ENCODE peak calls at places on chromosome 12, in nine cellular contexts. C is H54, M is IMR-90, K is ovary, H is right lobe of liver, Z is gastrocnemius medialis, O is spleen, S is NB4, V is tibial nerve. W is an unnamed sample.

GRCh38 chr12:56220611-56221232 is 1.0 kb downstream of the RNF41 start:
- DNase-seq in M (peak), S (peak), C (no peak), V (no peak), O (no peak), K (no peak), H (no peak), Z (no peak), W (peak)

GRCh38 chr12:24996102-24996797 is 47.3 kb upstream of the BCAT1 start:
- DNase-seq in S (no peak), H (no peak), O (no peak), M (no peak), C (no peak), V (no peak), K (no peak), Z (no peak), W (no peak)

GRCh38 chr12:116969615-116970575 is 59.1 kb downstream of the FBXW8 start:
- DNase-seq in C (no peak), M (no peak), O (no peak), H (no peak), V (no peak), K (peak), Z (peak), S (no peak), W (no peak)

GRCh38 chr12:114275937-114276785 is 129.8 kb downstream of the TBX5 start:
- DNase-seq in C (no peak), V (no peak), S (no peak), K (no peak), Z (no peak), H (no peak), M (peak), O (no peak), W (no peak)

GRCh38 chr12:70659077-70659606 is 21.9 kb upstream of the PTPRB start:
- DNase-seq in V (no peak), Z (no peak), K (no peak), M (no peak), S (no peak), O (no peak), H (no peak), C (no peak), W (no peak)

GRCh38 chr12:95224202-95225170 is 6.9 kb downstream of the VEZT start:
- DNase-seq in S (no peak), O (no peak), M (peak), K (no peak), C (peak), Z (no peak), H (no peak), V (no peak), W (peak)

GRCh38 chr12:124608451-124608870 is 41.0 kb upstream of the NCOR2 start:
- DNase-seq in S (peak), Z (no peak), H (no peak), K (no peak), V (no peak), O (no peak), C (no peak), M (no peak), W (no peak)

GRCh38 chr12:79691299-79692248 is 810 bp upstream of the PAWR start:
- DNase-seq in O (no peak), H (no peak), Z (no peak), C (peak), V (no peak), S (no peak), K (no peak), M (peak), W (peak)

GRCh38 chr12:24709201-24709600 is 239.7 kb downstream of the BCAT1 start:
- DNase-seq in Z (no peak), M (peak), H (no peak), C (no peak), V (no peak), O (no peak), K (no peak), S (no peak), W (no peak)

GRCh38 chr12:34390171-34390841 is 368.0 kb downstream of the ALG10 start:
- DNase-seq in V (no peak), S (no peak), C (no peak), H (no peak), Z (no peak), K (no peak), M (no peak), O (peak), W (no peak)

GRCh38 chr12:26124491-26125450 is at the start of gene BHLHE41:
- DNase-seq in V (peak), C (no peak), S (peak), O (peak), H (peak), M (peak), K (peak), Z (peak), W (no peak)

GRCh38 chr12:124568431-124569374 is 1.3 kb upstream of the NCOR2 start:
- DNase-seq in K (peak), O (no peak), H (peak), C (peak), Z (peak), S (peak), V (peak), M (peak), W (peak)

GRCh38 chr12:105355752-105356151 is 25.3 kb downstream of the C12orf75 start:
- DNase-seq in K (no peak), V (no peak), C (no peak), S (no peak), M (peak), Z (no peak), O (no peak), H (no peak), W (no peak)

GRCh38 chr12:14396071-14396470 is 30.6 kb downstream of the ATF7IP start:
- DNase-seq in S (peak), Z (no peak), K (no peak), O (no peak), M (peak), C (no peak), H (no peak), V (no peak), W (no peak)

GRCh38 chr12:84701041-84701440 is 211.6 kb downstream of the SLC6A15 start:
- DNase-seq in M (no peak), Z (no peak), C (no peak), H (no peak), S (no peak), O (no peak), V (no peak), K (no peak), W (no peak)

GRCh38 chr12:19304149-19304780 is 135.0 kb upstream of the AEBP2 start:
- DNase-seq in H (no peak), K (no peak), Z (no peak), S (no peak), M (no peak), O (no peak), C (no peak), V (no peak), W (no peak)

GRCh38 chr12:52444647-52445595 is 7.0 kb downstream of the KRT6B start:
- DNase-seq in O (no peak), Z (no peak), K (no peak), S (no peak), H (no peak), C (no peak), V (no peak), M (no peak), W (no peak)

GRCh38 chr12:29778531-29778930 is 5.2 kb downstream of the TMTC1 start:
- DNase-seq in H (no peak), Z (no peak), C (no peak), O (no peak), S (no peak), V (no peak), K (no peak), M (no peak), W (no peak)

GRCh38 chr12:78778339-78778738 is 86.2 kb upstream of the SYT1 start:
- DNase-seq in C (no peak), S (no peak), M (no peak), Z (no peak), O (no peak), K (no peak), V (no peak), H (no peak), W (no peak)

GRCh38 chr12:116152268-116152667 is 125.2 kb downstream of the MED13L start:
- DNase-seq in Z (no peak), K (no peak), O (no peak), C (no peak), V (no peak), H (no peak), S (no peak), M (peak), W (no peak)

GRCh38 chr12:82931349-82932116 is 244.8 kb downstream of the TMTC2 start:
- DNase-seq in M (no peak), V (no peak), K (no peak), H (no peak), Z (no peak), C (no peak), S (no peak), O (no peak), W (no peak)

GRCh38 chr12:91630906-91631305 is 448.3 kb upstream of the DCN start:
- DNase-seq in V (no peak), H (no peak), M (no peak), C (no peak), S (peak), K (no peak), Z (no peak), O (no peak), W (no peak)

GRCh38 chr12:92208613-92209121 is 63.0 kb upstream of the BTG1 start:
- DNase-seq in O (no peak), K (no peak), S (peak), C (peak), H (no peak), M (peak), V (no peak), Z (no peak), W (no peak)

GRCh38 chr12:52217223-52217622 is 15.8 kb upstream of the KRT7 start:
- DNase-seq in C (no peak), Z (peak), M (no peak), O (peak), V (no peak), S (no peak), K (peak), H (peak), W (no peak)

GRCh38 chr12:114673169-114673833 is 10.7 kb downstream of the TBX3 start:
- DNase-seq in Z (peak), M (peak), C (no peak), S (no peak), H (no peak), K (peak), O (no peak), V (no peak), W (no peak)

GRCh38 chr12:4030938-4031702 is 157.9 kb upstream of the PARP11 start:
- DNase-seq in H (peak), Z (peak), S (peak), O (peak), M (peak), C (peak), K (peak), V (peak), W (peak)
- TF ChIP-seq POLR2A in H (peak), Z (peak), S (no peak), O (no peak), M (peak), C (no peak), K (no peak), V (peak), W (no peak)

GRCh38 chr12:53624453-53624852 is 1.7 kb downstream of the ATF7 start:
- DNase-seq in O (no peak), S (peak), H (no peak), K (no peak), C (no peak), V (no peak), M (peak), Z (no peak), W (peak)

GRCh38 chr12:53626702-53627169 is 554 bp upstream of the ATF7 start:
- DNase-seq in M (no peak), C (no peak), S (no peak), H (no peak), O (no peak), Z (no peak), K (no peak), V (no peak), W (no peak)

GRCh38 chr12:53624956-53625355 is 1.2 kb downstream of the ATF7 start:
- DNase-seq in H (no peak), S (peak), M (no peak), C (no peak), V (no peak), O (no peak), Z (no peak), K (no peak), W (peak)

GRCh38 chr12:53625946-53626701 is at the start of gene ATF7:
- DNase-seq in K (peak), V (peak), S (peak), Z (peak), M (peak), H (peak), C (peak), O (peak), W (peak)

GRCh38 chr12:53625373-53625945 is 723 bp downstream of the ATF7 start:
- DNase-seq in M (no peak), V (no peak), H (no peak), K (no peak), O (no peak), S (no peak), C (no peak), Z (no peak), W (no peak)
- TF ChIP-seq POLR2A in M (no peak), V (no peak), H (no peak), K (no peak), O (no peak), S (no peak), C (no peak), Z (no peak), W (no peak)

DNA sequence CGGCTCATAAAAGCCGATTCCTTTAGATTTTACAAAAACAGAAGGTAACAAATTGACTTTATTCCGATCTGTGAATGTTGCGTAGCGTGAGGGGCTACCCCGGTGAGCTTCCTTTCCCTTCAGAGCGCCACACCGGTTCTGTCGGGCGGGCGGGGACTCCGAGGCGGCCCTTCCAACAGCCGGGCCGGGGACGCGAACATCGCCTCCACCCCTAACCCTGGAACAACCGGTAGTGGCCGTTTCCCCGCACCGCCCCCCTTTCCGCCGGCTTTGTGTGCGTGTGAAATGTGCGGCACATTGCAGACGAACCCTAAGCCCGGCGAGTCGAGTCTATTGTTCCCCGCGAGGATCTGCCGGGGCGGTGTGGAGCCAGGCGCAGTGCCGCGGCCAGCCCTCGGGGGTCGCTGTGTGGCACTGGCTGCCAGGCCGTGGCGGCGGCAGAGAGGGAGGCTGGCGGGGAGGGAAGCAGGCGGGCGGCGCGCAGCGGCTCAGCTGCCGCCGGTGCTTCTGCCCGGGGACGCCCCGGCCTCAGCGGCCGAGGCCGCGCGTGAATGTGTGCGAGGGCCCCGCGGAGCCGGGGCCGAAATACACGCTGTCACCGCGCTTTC is 777 bp upstream of the ARID2 start:
- DNase-seq in V (peak), M (peak), C (peak), S (peak), H (peak), O (peak), K (peak), Z (peak), W (peak)
- TF ChIP-seq POLR2A in V (peak), M (peak), C (peak), S (peak), H (peak), O (peak), K (peak), Z (peak), W (peak)

GRCh38 chr12:53675701-53676607 is at the start of gene ATP5MC2:
- DNase-seq in H (peak), K (peak), M (peak), C (peak), O (peak), S (peak), V (peak), Z (peak), W (peak)
- TF ChIP-seq POLR2A in H (peak), K (peak), M (peak), C (peak), O (no peak), S (peak), V (peak), Z (peak), W (peak)

GRCh38 chr12:6935551-6936377 is 7.9 kb upstream of the RNU7-1 start:
- DNase-seq in C (no peak), S (no peak), V (no peak), K (peak), H (no peak), Z (no peak), M (no peak), O (no peak), W (no peak)

GRCh38 chr12:6937481-6938352 is 5.9 kb upstream of the RNU7-1 start:
- DNase-seq in S (peak), M (peak), Z (peak), K (peak), H (peak), V (peak), C (no peak), O (peak), W (peak)

GRCh38 chr12:6935221-6935550 is 7.4 kb downstream of the ATN1 start:
- DNase-seq in V (no peak), Z (no peak), M (no peak), S (no peak), C (no peak), H (no peak), K (no peak), O (no peak), W (no peak)

GRCh38 chr12:6936378-6936638 is 7.3 kb upstream of the RNU7-1 start:
- DNase-seq in V (no peak), K (no peak), S (no peak), Z (no peak), H (no peak), O (no peak), C (no peak), M (no peak), W (no peak)

DNA sequence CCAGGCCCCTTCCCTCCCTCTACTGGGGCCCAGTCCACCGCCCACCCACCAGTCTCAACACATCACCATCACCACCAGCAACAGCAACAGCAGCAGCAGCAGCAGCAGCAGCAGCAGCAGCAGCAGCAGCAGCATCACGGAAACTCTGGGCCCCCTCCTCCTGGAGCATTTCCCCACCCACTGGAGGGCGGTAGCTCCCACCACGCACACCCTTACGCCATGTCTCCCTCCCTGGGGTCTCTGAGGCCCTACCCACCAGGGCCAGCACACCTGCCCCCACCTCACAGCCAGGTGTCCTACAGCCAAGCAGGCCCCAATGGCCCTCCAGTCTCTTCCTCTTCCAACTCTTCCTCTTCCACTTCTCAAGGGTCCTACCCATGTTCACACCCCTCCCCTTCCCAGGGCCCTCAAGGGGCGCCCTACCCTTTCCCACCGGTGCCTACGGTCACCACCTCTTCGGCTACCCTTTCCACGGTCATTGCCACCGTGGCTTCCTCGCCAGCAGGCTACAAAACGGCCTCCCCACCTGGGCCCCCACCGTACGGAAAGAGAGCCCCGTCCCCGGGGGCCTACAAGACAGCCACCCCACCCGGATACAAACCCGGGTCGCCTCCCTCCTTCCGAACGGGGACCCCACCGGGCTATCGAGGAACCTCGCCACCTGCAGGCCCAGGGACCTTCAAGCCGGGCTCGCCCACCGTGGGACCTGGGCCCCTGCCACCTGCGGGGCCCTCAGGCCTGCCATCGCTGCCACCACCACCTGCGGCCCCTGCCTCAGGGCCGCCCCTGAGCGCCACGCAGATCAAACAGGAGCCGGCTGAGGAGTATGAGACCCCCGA is 6.8 kb upstream of the RNU7-1 start:
- DNase-seq in S (peak), Z (no peak), M (no peak), O (peak), C (no peak), H (peak), V (no peak), K (peak), W (peak)
- TF ChIP-seq POLR2A in S (peak), Z (no peak), M (no peak), O (no peak), C (no peak), H (no peak), V (no peak), K (no peak), W (no peak)

DNA sequence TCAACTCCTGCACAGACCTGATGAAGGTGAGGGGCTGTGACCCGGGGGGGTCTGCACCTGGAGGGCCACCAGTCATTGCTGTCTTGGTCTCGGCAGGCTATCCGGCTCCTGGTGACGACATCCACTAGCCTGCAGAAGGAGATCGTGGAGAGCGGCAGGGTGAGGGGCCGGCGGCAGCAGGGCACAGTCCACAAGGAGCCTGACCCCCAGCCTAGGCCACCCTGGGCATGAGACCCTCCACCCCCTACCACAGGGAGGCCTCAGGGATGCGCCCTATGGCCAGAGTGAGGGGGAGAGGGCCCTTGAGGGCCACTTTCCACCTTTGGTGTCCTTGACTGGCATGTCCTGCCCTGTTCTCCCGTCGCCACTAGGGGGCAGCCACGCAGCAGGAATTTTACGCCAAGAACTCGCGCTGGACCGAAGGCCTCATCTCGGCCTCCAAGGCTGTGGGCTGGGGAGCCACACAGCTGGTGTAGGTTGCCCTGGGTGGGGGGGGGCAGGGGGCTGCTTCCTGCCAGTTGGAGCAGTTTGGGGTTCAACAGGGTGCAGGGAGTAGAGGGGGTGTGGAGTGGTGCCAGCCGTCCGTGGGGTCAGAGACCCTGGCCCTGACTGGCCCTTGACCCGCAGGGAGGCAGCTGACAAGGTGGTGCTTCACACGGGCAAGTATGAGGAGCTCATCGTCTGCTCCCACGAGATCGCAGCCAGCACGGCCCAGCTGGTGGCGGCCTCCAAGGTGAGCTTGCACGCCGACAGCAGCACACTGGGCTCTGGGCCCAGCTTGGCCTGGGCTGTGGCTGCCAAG is 25.0 kb downstream of the HIP1R start:
- DNase-seq in C (peak), Z (peak), K (peak), O (peak), M (peak), V (peak), H (peak), S (peak), W (peak)
- TF ChIP-seq POLR2A in C (no peak), Z (no peak), K (no peak), O (no peak), M (peak), V (no peak), H (no peak), S (no peak), W (no peak)

DNA sequence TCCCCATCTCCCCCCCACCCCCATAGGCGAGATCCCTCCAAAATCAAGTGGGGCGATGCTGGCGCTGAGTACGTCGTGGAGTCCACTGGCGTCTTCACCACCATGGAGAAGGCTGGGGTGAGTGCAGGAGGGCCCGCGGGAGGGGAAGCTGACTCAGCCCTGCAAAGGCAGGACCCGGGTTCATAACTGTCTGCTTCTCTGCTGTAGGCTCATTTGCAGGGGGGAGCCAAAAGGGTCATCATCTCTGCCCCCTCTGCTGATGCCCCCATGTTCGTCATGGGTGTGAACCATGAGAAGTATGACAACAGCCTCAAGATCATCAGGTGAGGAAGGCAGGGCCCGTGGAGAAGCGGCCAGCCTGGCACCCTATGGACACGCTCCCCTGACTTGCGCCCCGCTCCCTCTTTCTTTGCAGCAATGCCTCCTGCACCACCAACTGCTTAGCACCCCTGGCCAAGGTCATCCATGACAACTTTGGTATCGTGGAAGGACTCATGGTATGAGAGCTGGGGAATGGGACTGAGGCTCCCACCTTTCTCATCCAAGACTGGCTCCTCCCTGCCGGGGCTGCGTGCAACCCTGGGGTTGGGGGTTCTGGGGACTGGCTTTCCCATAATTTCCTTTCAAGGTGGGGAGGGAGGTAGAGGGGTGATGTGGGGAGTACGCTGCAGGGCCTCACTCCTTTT is 2.7 kb downstream of the GAPDH start:
- DNase-seq in Z (no peak), S (peak), O (no peak), M (no peak), K (peak), H (no peak), C (no peak), V (no peak), W (no peak)
- TF ChIP-seq POLR2A in Z (no peak), S (peak), O (no peak), M (peak), K (no peak), H (no peak), C (no peak), V (no peak), W (no peak)